ENCODE peak calls at places on chromosomes 6 and 20, in five cellular contexts. A is mesenchymal stem cell, E is T-cell, M is RKO, W is sigmoid colon. R is an unnamed sample.

GRCh38 chr6:46899636-46900035 is 22.1 kb downstream of the ADGRF5 start:
- DNase-seq in A (peak), E (no peak), W (no peak), M (no peak), R (no peak)

GRCh38 chr6:35486005-35486925 is 10.6 kb downstream of the TEAD3 start:
- DNase-seq in M (no peak), W (peak), A (peak), E (no peak), R (no peak)

GRCh38 chr6:149041953-149042352 is 275.6 kb upstream of the TAB2 start:
- DNase-seq in E (no peak), A (no peak), M (no peak), W (no peak), R (no peak)

GRCh38 chr20:17875981-17876385 is 92.6 kb downstream of the SNX5 start:
- DNase-seq in A (no peak), M (no peak), W (peak), E (no peak), R (no peak)

GRCh38 chr6:162705736-162706135 is 21.8 kb downstream of the PRKN start:
- DNase-seq in E (no peak), W (no peak), A (no peak), M (no peak), R (no peak)

GRCh38 chr6:137086031-137086430 is 41.3 kb upstream of the IL20RA start:
- DNase-seq in W (no peak), A (no peak), E (no peak), M (no peak), R (no peak)

GRCh38 chr6:27863962-27864905 is 48.0 kb downstream of the OR2B2 start:
- DNase-seq in W (no peak), A (no peak), E (peak), M (no peak), R (peak)

GRCh38 chr20:22312744-22313346 is 271.5 kb downstream of the FOXA2 start:
- DNase-seq in A (peak), M (peak), E (no peak), W (no peak), R (peak)

GRCh38 chr6:150176152-150176551 is 33.3 kb downstream of the PPP1R14C start:
- DNase-seq in M (no peak), W (no peak), A (no peak), E (no peak), R (no peak)

GRCh38 chr20:54473340-54473739 is 2.1 kb upstream of the DOK5 start:
- DNase-seq in A (no peak), E (no peak), M (no peak), W (no peak), R (no peak)

GRCh38 chr20:8305449-8305978 is 173.4 kb downstream of the PLCB1 start:
- DNase-seq in W (no peak), E (peak), A (peak), M (peak), R (peak)

GRCh38 chr6:109455502-109456282 is at the start of gene MICAL1:
- DNase-seq in E (peak), A (peak), W (peak), M (peak), R (peak)

GRCh38 chr6:151292974-151293373 is 53.2 kb downstream of the AKAP12 start:
- DNase-seq in M (no peak), E (no peak), W (no peak), A (peak), R (peak)

GRCh38 chr20:2771631-2772080 is 28.8 kb downstream of the CPXM1 start:
- DNase-seq in M (no peak), A (no peak), E (no peak), W (no peak), R (no peak)

GRCh38 chr6:5379647-5380242 is 118.4 kb downstream of the FARS2 start:
- DNase-seq in M (peak), A (peak), W (no peak), E (no peak), R (peak)

GRCh38 chr20:6819599-6819998 is 52.1 kb downstream of the BMP2 start:
- DNase-seq in A (peak), E (no peak), W (no peak), M (no peak), R (no peak)

GRCh38 chr6:44530209-44530909 is 142.9 kb downstream of the CDC5L start:
- DNase-seq in W (no peak), E (no peak), M (no peak), A (no peak), R (no peak)

GRCh38 chr6:111576302-111576701 is 29.4 kb downstream of the TRAF3IP2 start:
- DNase-seq in A (no peak), M (no peak), E (no peak), W (no peak), R (no peak)

GRCh38 chr20:53859684-53860083 is 210.7 kb downstream of the BCAS1 start:
- DNase-seq in A (no peak), E (no peak), M (no peak), W (peak), R (no peak)

GRCh38 chr20:11654766-11655165 is 262.9 kb upstream of the BTBD3 start:
- DNase-seq in W (no peak), M (no peak), A (no peak), E (no peak), R (no peak)

GRCh38 chr6:97361286-97361685 is 78.3 kb upstream of the MMS22L start:
- DNase-seq in W (no peak), E (no peak), M (no peak), A (no peak), R (no peak)

GRCh38 chr6:113495521-113495920 is 361.6 kb upstream of the MARCKS start:
- DNase-seq in A (peak), W (no peak), M (peak), E (no peak), R (peak)

GRCh38 chr6:121506761-121507754 is 71.6 kb downstream of the GJA1 start:
- DNase-seq in W (no peak), A (peak), E (no peak), M (no peak), R (peak)

GRCh38 chr20:32585011-32585518 is at the start of gene NOL4L:
- DNase-seq in A (peak), E (peak), W (no peak), M (peak), R (no peak)

GRCh38 chr20:59810376-59811187 is 122.9 kb downstream of the SYCP2 start:
- DNase-seq in W (no peak), A (no peak), M (no peak), E (no peak), R (no peak)

GRCh38 chr6:156719720-156720563 is 57.2 kb upstream of the ARID1B start:
- DNase-seq in W (peak), M (peak), A (peak), E (peak), R (peak)

GRCh38 chr20:19935842-19936241 is 81.3 kb upstream of the NAA20 start:
- DNase-seq in W (no peak), A (peak), M (no peak), E (no peak), R (no peak)

R was measured in astrocyte of the spinal cord.